ENCODE peak calls at places on chromosomes 2 and 18, in seven cellular contexts. Q is right cardiac atrium, L is gastrocnemius medialis, V is cardiac muscle cell, M is hepatocyte, S is GM12878, B is GM23248. G is an unnamed sample. For H3K27me3, the result is how much of the 10 kb centered on the place peaks cover.

GRCh38 chr2:33081691-33082090 is 134.9 kb downstream of the LTBP1 start:
- DNase-seq in Q (no peak), L (no peak), V (no peak), M (no peak), S (no peak), B (no peak), G (no peak)

GRCh38 chr18:58054041-58054733 is 10.2 kb downstream of the NEDD4L start:
- DNase-seq in Q (no peak), L (no peak), V (peak), M (peak), S (no peak), B (peak), G (no peak)

GRCh38 chr2:216632952-216633615 is at the start of gene IGFBP2:
- DNase-seq in Q (peak), L (no peak), V (peak), M (peak), S (no peak), B (peak), G (peak)

GRCh38 chr2:241412144-241412543 is 56.1 kb downstream of the FARP2 start:
- DNase-seq in Q (no peak), L (no peak), V (peak), M (peak), S (no peak), B (peak), G (no peak)

GRCh38 chr18:8705941-8706544 is 687 bp downstream of the MTCL1 start:
- DNase-seq in Q (peak), L (no peak), V (peak), M (peak), S (no peak), B (peak), G (no peak)

GRCh38 chr2:223712642-223713041 is 110.5 kb upstream of the SCG2 start:
- DNase-seq in Q (no peak), L (no peak), V (no peak), M (no peak), S (no peak), B (no peak), G (no peak)

GRCh38 chr18:73691118-73691517 is 456.5 kb downstream of the FBXO15 start:
- DNase-seq in Q (no peak), L (no peak), V (peak), M (no peak), S (no peak), B (peak), G (no peak)

GRCh38 chr18:8609711-8610441 is 639 bp downstream of the RAB12 start:
- DNase-seq in Q (peak), L (no peak), V (peak), M (peak), S (no peak), B (peak), G (peak)

GRCh38 chr2:36512705-36513104 is 85.3 kb downstream of the FEZ2 start:
- DNase-seq in Q (no peak), L (no peak), V (no peak), M (peak), S (no peak), B (no peak), G (no peak)

GRCh38 chr2:70340921-70341765 is 39.3 kb upstream of the FAM136A start:
- DNase-seq in Q (no peak), L (peak), V (peak), M (peak), S (no peak), B (peak), G (peak)

GRCh38 chr2:118852605-118853128 is 5.2 kb upstream of the EN1 start:
- DNase-seq in Q (no peak), L (no peak), V (no peak), M (no peak), S (no peak), B (no peak), G (no peak)

GRCh38 chr2:3656762-3657691 is 973 bp upstream of the ALLC start:
- DNase-seq in Q (no peak), L (no peak), V (peak), M (no peak), S (no peak), B (no peak), G (no peak)

GRCh38 chr2:163667064-163667887 is 68.5 kb downstream of the FIGN start:
- DNase-seq in Q (no peak), L (no peak), V (peak), M (no peak), S (no peak), B (peak), G (no peak)

GRCh38 chr2:66574701-66575624 is 140.0 kb downstream of the MEIS1 start:
- DNase-seq in Q (peak), L (no peak), V (peak), M (peak), S (no peak), B (peak), G (peak)
- H3K27me3 ChIP-seq in Q (under half), L (half or more), V (under half), M (under half), S (under half), B (under half), G (under half)

DNA sequence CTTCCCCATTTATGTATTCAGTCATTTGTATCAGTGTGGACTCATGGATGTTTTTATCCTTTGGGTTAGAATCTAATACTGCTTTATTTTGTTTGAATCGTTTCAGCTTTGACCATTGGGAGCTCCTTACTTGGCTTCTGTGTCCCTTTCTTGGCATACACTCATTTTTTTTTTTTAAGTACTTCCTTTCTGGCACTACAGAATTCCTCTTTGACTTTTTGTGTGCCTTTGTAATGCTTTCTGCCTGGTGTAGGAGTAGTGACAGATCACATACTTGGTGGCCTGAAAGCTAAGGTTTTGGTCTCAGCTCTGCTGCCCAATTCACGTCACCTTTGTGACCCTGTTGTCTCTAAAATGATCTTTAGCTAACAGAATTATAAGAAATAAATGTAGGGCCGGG is 68.4 kb downstream of the FMNL2 start:
- DNase-seq in Q (no peak), L (no peak), V (no peak), M (no peak), S (no peak), B (no peak), G (no peak)
- H3K4me3 ChIP-seq in Q (no peak), L (no peak), V (no peak), M (no peak), S (no peak), B (no peak), G (no peak)

GRCh38 chr2:8217366-8218125 is 464.3 kb upstream of the ID2 start:
- DNase-seq in Q (no peak), L (peak), V (no peak), M (no peak), S (no peak), B (peak), G (no peak)

GRCh38 chr2:8216397-8216796 is 465.5 kb upstream of the ID2 start:
- DNase-seq in Q (no peak), L (no peak), V (peak), M (no peak), S (no peak), B (peak), G (no peak)

GRCh38 chr2:8219096-8219495 is 462.8 kb upstream of the ID2 start:
- DNase-seq in Q (no peak), L (no peak), V (no peak), M (no peak), S (no peak), B (no peak), G (peak)

GRCh38 chr2:8222979-8223730 is 458.7 kb upstream of the ID2 start:
- DNase-seq in Q (no peak), L (no peak), V (no peak), M (no peak), S (no peak), B (no peak), G (no peak)

GRCh38 chr2:8219631-8220393 is 462.0 kb upstream of the ID2 start:
- DNase-seq in Q (peak), L (peak), V (no peak), M (no peak), S (no peak), B (peak), G (no peak)
- H3K27me3 ChIP-seq in Q (under half), L (under half), V (under half), M (under half), S (under half), B (under half), G (under half)

DNA sequence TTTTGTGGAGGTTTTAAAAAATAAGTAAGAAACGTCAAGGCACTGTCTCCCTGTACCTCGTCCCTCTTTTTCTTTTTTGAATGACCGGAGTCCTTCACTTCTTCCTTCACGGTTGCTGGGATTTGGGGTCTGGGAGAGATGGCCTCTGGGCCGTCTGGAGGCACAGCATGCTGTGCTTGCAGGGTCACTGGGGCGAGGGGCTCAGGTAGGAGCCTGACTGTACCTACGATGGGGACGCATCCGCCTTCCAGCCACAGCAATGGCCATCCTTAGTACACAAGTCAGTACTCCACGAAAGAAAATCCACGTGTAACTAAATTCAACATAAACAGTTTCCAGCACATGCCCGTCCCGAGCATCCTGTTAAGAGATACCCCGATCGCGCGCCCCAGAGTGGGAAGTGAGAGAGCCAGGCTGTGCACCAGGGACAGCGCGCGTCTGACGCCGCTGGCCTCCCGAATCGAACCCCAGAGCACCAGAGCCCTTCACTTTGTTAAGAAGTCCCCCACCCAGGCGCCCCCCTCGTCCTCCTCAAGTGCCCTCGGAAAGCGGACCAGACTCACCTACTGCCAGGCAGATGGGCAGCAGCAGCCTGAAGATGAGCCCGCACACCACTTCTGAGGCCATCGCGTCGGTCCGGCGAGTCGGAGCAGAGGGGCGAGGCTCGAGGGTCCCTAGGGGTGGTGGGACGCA is 1.3 kb downstream of the PIEZO2 start:
- DNase-seq in Q (no peak), L (no peak), V (peak), M (no peak), S (no peak), B (peak), G (no peak)
- H3K4me3 ChIP-seq in Q (peak), L (peak), V (peak), M (peak), S (peak), B (peak), G (no peak)

GRCh38 chr2:232463701-232464533 is 8.0 kb downstream of the ALPI start:
- DNase-seq in Q (no peak), L (no peak), V (no peak), M (no peak), S (no peak), B (no peak), G (no peak)

GRCh38 chr2:232466221-232466620 is 10.3 kb downstream of the ALPI start:
- DNase-seq in Q (no peak), L (no peak), V (no peak), M (no peak), S (no peak), B (no peak), G (no peak)

GRCh38 chr2:232464534-232464865 is 8.5 kb downstream of the ALPI start:
- DNase-seq in Q (no peak), L (no peak), V (no peak), M (no peak), S (no peak), B (no peak), G (no peak)

GRCh38 chr2:232460171-232460570 is 4.2 kb downstream of the ALPI start:
- DNase-seq in Q (no peak), L (no peak), V (no peak), M (no peak), S (no peak), B (no peak), G (no peak)

GRCh38 chr2:232465061-232465460 is 9.1 kb downstream of the ALPI start:
- DNase-seq in Q (no peak), L (no peak), V (no peak), M (no peak), S (no peak), B (no peak), G (peak)
- H3K27me3 ChIP-seq in Q (under half), L (under half), V (under half), M (under half), S (under half), B (half or more), G (under half)

DNA sequence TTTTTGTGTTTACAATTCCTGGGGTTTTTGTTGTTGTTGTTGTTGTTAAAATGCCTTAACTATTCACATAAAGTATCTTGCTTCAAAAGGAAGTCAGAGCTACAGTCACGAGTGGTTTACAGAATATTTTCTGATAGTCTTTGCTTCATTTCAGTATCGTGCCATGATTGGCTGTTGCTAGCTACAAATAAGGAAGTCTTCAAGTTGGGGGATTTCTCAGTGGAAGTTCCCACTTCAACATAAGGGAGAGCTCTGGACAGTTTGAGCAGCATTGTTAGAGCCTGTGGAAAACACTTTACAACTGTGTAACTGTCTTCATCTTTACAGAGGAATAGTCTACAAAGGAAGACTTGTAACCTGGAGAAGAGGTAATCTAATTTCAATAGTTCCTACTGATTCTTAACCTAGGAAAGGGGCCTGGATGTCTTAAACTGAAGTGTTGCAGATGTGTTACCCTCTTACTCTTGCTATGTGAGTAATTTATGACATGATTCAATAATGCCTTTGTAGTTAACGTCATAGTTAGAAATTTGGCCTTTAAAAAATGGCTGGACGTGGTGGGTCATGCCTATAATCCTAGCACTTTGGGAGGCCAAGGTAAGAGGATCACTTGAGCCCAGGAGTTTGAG is 23.4 kb upstream of the TANK start:
- DNase-seq in Q (no peak), L (no peak), V (peak), M (no peak), S (peak), B (no peak), G (peak)
- H3K4me3 ChIP-seq in Q (peak), L (no peak), V (no peak), M (no peak), S (peak), B (no peak), G (peak)

DNA sequence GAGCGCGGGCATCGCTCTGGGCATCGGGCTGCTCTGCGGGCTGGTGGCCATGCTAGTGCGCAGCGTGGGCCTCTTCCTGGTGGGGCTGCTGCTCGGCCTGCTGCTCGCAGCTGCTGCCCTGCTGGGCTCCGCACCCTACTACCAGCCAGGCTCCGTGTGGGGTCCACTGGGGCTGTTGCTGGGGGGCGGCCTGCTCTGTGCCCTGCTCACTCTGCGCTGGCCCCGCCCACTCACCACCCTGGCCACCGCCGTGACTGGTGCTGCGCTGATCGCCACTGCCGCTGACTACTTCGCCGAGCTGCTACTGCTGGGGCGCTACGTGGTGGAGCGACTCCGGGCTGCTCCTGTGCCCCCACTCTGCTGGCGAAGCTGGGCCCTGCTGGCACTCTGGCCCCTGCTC is 3.8 kb downstream of the TMEM198 start:
- DNase-seq in Q (no peak), L (no peak), V (no peak), M (no peak), S (no peak), B (no peak), G (no peak)
- H3K27me3 ChIP-seq in Q (under half), L (under half), V (under half), M (under half), S (under half), B (under half), G (under half)

DNA sequence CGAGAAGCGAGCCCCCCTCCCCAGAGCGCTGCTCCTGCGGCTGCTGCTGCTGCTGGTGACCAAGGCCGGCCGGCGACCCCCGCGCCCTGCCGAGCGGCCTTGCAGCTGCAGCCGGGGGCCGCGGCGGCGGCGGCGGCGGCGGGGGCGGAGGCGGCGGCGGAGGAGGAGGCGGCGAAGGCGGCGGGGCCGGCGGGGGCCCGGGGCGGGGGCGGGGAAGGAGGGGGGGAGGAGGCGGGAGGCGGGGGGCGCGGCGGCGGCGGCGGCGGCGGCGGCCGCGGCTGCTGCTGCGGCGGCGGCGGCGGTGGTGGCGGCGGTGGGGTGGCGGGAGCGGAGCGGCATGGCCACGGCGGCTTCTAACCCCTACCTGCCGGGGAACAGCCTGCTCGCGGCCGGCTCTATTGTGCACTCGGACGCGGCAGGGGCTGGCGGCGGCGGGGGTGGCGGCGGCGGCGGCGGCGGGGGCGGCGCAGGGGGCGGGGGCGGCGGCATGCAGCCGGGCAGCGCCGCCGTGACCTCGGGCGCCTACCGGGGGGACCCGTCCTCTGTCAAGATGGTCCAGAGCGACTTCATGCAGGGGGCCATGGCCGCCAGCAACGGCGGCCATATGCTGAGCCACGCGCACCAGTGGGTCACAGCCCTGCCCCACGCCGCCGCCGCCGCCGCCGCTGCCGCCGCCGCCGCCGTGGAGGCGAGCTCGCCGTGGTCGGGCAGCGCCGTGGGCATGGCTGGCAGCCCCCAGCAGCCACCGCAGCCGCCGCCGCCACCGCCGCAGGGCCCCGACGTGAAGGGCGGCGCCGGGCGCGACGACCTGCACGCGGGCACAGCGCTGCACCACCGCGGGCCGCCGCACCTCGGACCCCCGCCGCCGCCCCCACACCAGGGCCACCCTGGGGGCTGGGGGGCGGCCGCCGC is 1.5 kb downstream of the POU3F3 start:
- DNase-seq in Q (no peak), L (no peak), V (no peak), M (no peak), S (no peak), B (no peak), G (no peak)
- H3K4me3 ChIP-seq in Q (peak), L (no peak), V (peak), M (no peak), S (no peak), B (no peak), G (peak)

G was measured in small intestine.